ENCODE peak calls at places on chromosomes 16 and 17, in five cellular contexts. G is sigmoid colon, J is lower lobe of right lung, O is cardiac fibroblast, D is MM.1S. N is an unnamed sample.
A peak's percentile ranks its signal among the peaks of the same experiment; 100 is the strongest.

GRCh38 chr17:79942591-79943353 is 92.9 kb downstream of the TBC1D16 start:
- DNase-seq in G (peak; percentile 70), D (no peak), J (peak; percentile 50), O (peak; percentile 29), N (peak; percentile 21)

GRCh38 chr17:30823425-30823824 is 1.1 kb downstream of the CRLF3 start:
- DNase-seq in O (no peak), D (no peak), G (no peak), J (no peak), N (no peak)

GRCh38 chr16:27470567-27471431 is 68.8 kb downstream of the IL21R start:
- DNase-seq in O (peak; percentile 58), D (no peak), G (no peak), J (no peak), N (no peak)

GRCh38 chr17:55023626-55024025 is 55.1 kb downstream of the STXBP4 start:
- DNase-seq in O (peak; percentile 65), G (no peak), J (no peak), D (no peak), N (no peak)

GRCh38 chr16:14289692-14290340 is 218.7 kb downstream of the MRTFB start:
- DNase-seq in G (no peak), J (no peak), O (no peak), D (peak; percentile 46), N (peak; percentile 56)

GRCh38 chr16:85903576-85903975 is 4.6 kb downstream of the IRF8 start:
- DNase-seq in D (peak; percentile 33), J (no peak), O (no peak), G (no peak), N (peak; percentile 84)

GRCh38 chr16:66668777-66669444 is 27.6 kb downstream of the CMTM4 start:
- DNase-seq in O (peak; percentile 39), J (no peak), G (no peak), D (no peak), N (no peak)

GRCh38 chr16:84967828-84968227 is 43.5 kb downstream of the ZDHHC7 start:
- DNase-seq in J (no peak), G (no peak), D (no peak), O (no peak), N (no peak)

GRCh38 chr17:72173475-72174116 is 52.8 kb downstream of the SOX9 start:
- DNase-seq in O (no peak), D (no peak), G (no peak), J (no peak), N (no peak)

GRCh38 chr16:1708768-1709180 is 2.8 kb downstream of the MAPK8IP3 start:
- DNase-seq in G (no peak), O (peak; percentile 70), J (no peak), D (no peak), N (no peak)

GRCh38 chr17:60989439-60989838 is 311.8 kb downstream of the BCAS3 start:
- DNase-seq in D (no peak), J (no peak), O (no peak), G (no peak), N (no peak)

GRCh38 chr16:80803341-80804060 is 897 bp downstream of the CDYL2 start:
- DNase-seq in D (no peak), J (peak; percentile 63), G (no peak), O (peak; percentile 13), N (peak; percentile 54)

GRCh38 chr17:32553168-32553567 is 66.4 kb downstream of the CDK5R1 start:
- DNase-seq in D (no peak), G (no peak), O (no peak), J (no peak), N (no peak)

GRCh38 chr16:89319883-89320716 is 102.6 kb downstream of the ZNF778 start:
- DNase-seq in D (peak; percentile 57), G (peak; percentile 77), O (peak; percentile 73), J (peak; percentile 60), N (peak; percentile 46)

GRCh38 chr16:19822534-19822933 is 62.1 kb downstream of the GPRC5B start:
- DNase-seq in J (no peak), D (no peak), G (no peak), O (peak; percentile 79), N (no peak)

GRCh38 chr17:17902877-17903276 is 66.1 kb upstream of the SREBF1 start:
- DNase-seq in J (no peak), G (no peak), O (no peak), D (no peak), N (no peak)

GRCh38 chr16:87043273-87044030 is 273.7 kb downstream of the C16orf95 start:
- DNase-seq in J (no peak), O (peak; percentile 43), G (peak; percentile 79), D (no peak), N (no peak)

GRCh38 chr17:19003966-19004600 is 481 bp downstream of the FAM83G start:
- DNase-seq in J (no peak), O (peak; percentile 29), D (peak; percentile 10), G (no peak), N (peak; percentile 66)

GRCh38 chr16:3656491-3657468 is 2.3 kb downstream of the DNASE1 start:
- DNase-seq in D (no peak), G (peak; percentile 52), O (no peak), J (peak; percentile 30), N (peak; percentile 0)

GRCh38 chr17:48795444-48796162 is 21.4 kb downstream of the TTLL6 start:
- DNase-seq in J (no peak), G (no peak), O (peak; percentile 39), D (no peak), N (no peak)

GRCh38 chr16:57987441-57988177 is 12.9 kb downstream of the ZNF319 start:
- DNase-seq in J (peak; percentile 18), O (no peak), D (no peak), G (no peak), N (no peak)
- H3K4me3 ChIP-seq in J (no peak overlapping the region), O (no peak overlapping the region), D (no peak overlapping the region), G (no peak overlapping the region), N (no peak overlapping the region)

GRCh38 chr17:3475812-3476686 is at the start of gene ASPA:
- DNase-seq in J (no peak), D (no peak), G (no peak), O (peak; percentile 20), N (no peak)
- H3K4me3 ChIP-seq in J (peak within 1 kb of the TSS; percentile 51), D (no peak within 1 kb of the TSS), G (peak within 1 kb of the TSS; percentile 29), O (no peak within 1 kb of the TSS), N (no peak within 1 kb of the TSS)

GRCh38 chr17:27559506-27559931 is 71.5 kb upstream of the LGALS9 start:
- DNase-seq in O (peak; percentile 93), G (no peak), J (no peak), D (no peak), N (no peak)
- H3K4me3 ChIP-seq in O (peak overlapping the region; percentile 1), G (peak overlapping the region; percentile 6), J (peak overlapping the region; percentile 39), D (no peak overlapping the region), N (no peak overlapping the region)

DNA sequence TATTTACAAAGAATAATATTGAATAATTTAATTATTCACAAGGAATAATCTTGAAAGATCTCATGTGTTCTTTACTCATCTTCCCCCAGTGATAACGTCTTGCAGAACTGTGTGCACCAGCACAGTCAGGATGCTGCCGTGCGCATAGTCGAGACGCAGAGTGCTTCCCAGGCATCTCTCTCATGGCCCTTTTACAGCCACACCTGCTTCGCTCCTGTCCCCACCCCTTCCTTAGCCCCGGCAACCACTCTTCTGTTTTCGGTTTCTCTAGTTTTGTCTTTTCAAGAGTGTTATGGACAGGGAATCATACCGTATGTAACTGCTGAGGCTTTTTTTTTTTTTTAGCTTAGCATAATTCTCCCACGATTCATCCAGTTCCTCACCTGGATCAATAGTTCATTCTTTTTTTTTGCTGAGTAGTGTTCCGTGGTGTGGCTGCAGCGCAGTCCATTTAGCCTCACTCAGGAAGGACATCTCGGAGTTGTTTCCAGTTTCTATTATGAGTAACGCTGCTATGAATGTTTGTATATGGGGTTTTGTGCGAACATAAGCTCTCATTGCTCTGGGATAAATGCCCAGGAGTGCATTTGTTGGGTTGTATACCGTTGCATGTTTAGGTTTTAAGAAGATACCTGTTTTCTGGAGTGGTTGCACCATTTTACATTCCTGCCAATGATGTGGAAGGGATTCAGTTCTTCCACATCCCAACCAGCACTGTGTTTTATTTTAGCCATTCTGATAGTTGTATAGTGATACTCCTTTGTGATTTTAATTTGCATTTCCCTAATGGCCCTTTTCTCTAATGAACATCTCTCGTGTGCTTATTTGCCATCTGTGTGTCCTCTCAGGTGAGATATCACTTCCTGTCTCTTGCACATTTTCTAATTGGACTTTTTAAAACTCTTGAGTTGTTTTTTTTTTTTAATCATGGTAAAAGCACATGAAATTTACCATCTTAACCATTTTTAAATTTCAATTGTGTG is 47.6 kb downstream of the SEC14L1 start:
- DNase-seq in D (peak; percentile 85), G (no peak), J (no peak), O (no peak), N (peak; percentile 71)
- H3K4me3 ChIP-seq in D (peak overlapping the region; percentile 43), G (no peak overlapping the region), J (no peak overlapping the region), O (no peak overlapping the region), N (peak overlapping the region; percentile 31)

GRCh38 chr17:76145231-76146052 is 4.4 kb upstream of the FOXJ1 start:
- DNase-seq in O (no peak), J (no peak), D (peak; percentile 71), G (peak; percentile 61), N (peak; percentile 57)
- H3K4me3 ChIP-seq in O (no peak overlapping the region), J (peak overlapping the region; percentile 7), D (peak overlapping the region; percentile 17), G (no peak overlapping the region), N (peak overlapping the region; percentile 14)

GRCh38 chr17:68453991-68454665 is 3.2 kb downstream of the WIPI1 start:
- DNase-seq in J (no peak), O (no peak), D (no peak), G (no peak), N (no peak)
- H3K4me3 ChIP-seq in J (no peak overlapping the region), O (no peak overlapping the region), D (no peak overlapping the region), G (no peak overlapping the region), N (no peak overlapping the region)

GRCh38 chr17:3804503-3804931 is 3.5 kb upstream of the ITGAE start:
- DNase-seq in G (no peak), O (peak; percentile 44), D (no peak), J (no peak), N (peak; percentile 85)
- H3K4me3 ChIP-seq in G (no peak overlapping the region), O (no peak overlapping the region), D (no peak overlapping the region), J (no peak overlapping the region), N (no peak overlapping the region)

N was measured in GM12865.